ENCODE peak calls at places on chromosome 19, in four cellular contexts. Y is AG10803, T is fibroblast of mammary gland, E is bronchial epithelial cell. K is an unnamed sample.

GRCh38 chr19:2329162-2329505 is 650 bp downstream of the SPPL2B start:
- DNase-seq in E (no peak), T (no peak), Y (no peak), K (no peak)

GRCh38 chr19:44796701-44797115 is 12.2 kb upstream of the BCAM start:
- DNase-seq in Y (no peak), E (no peak), T (no peak), K (no peak)

GRCh38 chr19:44722131-44723121 is 23.5 kb downstream of the CEACAM16 start:
- DNase-seq in Y (no peak), T (no peak), E (no peak), K (no peak)

GRCh38 chr19:14449321-14449720 is 16.2 kb downstream of the PKN1 start:
- DNase-seq in E (peak), T (no peak), Y (peak), K (no peak)

GRCh38 chr19:19659646-19660245 is 3.7 kb downstream of the ATP13A1 start:
- DNase-seq in E (no peak), T (no peak), Y (no peak), K (no peak)

GRCh38 chr19:2756921-2757881 is 17.4 kb upstream of the SLC39A3 start:
- DNase-seq in E (no peak), T (no peak), Y (no peak), K (no peak)

GRCh38 chr19:18607222-18608101 is 863 bp upstream of the CRLF1 start:
- DNase-seq in T (no peak), E (no peak), Y (no peak), K (no peak)

GRCh38 chr19:50501568-50502475 is 9.2 kb downstream of the JOSD2 start:
- DNase-seq in E (no peak), T (no peak), Y (no peak), K (no peak)

GRCh38 chr19:38190793-38191192 is 33.2 kb downstream of the DPF1 start:
- DNase-seq in T (no peak), Y (no peak), E (no peak), K (no peak)

GRCh38 chr19:2230029-2230531 is 6.0 kb downstream of the PLEKHJ1 start:
- DNase-seq in E (no peak), T (no peak), Y (no peak), K (no peak)

GRCh38 chr19:48738557-48739399 is 1.6 kb downstream of the RASIP1 start:
- DNase-seq in Y (peak), E (peak), T (peak), K (peak)

GRCh38 chr19:58572818-58573657 is at the start of gene MZF1:
- DNase-seq in T (peak), Y (peak), E (peak), K (peak)

GRCh38 chr19:7480222-7480974 is 8.4 kb downstream of the PEX11G start:
- DNase-seq in E (no peak), T (no peak), Y (no peak), K (no peak)

GRCh38 chr19:38869836-38870607 is 8.1 kb downstream of the RINL start:
- DNase-seq in E (peak), T (peak), Y (peak), K (peak)

GRCh38 chr19:39112338-39112890 is 13.2 kb upstream of the PAK4 start:
- DNase-seq in T (peak), Y (no peak), E (peak), K (no peak)

GRCh38 chr19:2255982-2256685 is at the start of gene JSRP1:
- DNase-seq in Y (no peak), T (no peak), E (no peak), K (no peak)

GRCh38 chr19:2774953-2775555 is 8.0 kb downstream of the SGTA start:
- DNase-seq in E (no peak), T (no peak), Y (no peak), K (no peak)

GRCh38 chr19:47540748-47541147 is 25.9 kb upstream of the NAPA start:
- DNase-seq in Y (peak), E (peak), T (peak), K (no peak)

GRCh38 chr19:38676023-38676877 is 28.8 kb downstream of the ACTN4 start:
- DNase-seq in E (peak), T (peak), Y (peak), K (no peak)

GRCh38 chr19:10069046-10069445 is 17.1 kb upstream of the SHFL start:
- DNase-seq in Y (no peak), T (peak), E (peak), K (no peak)

GRCh38 chr19:35266904-35267817 is 1.6 kb upstream of the USF2 start:
- DNase-seq in T (peak), Y (peak), E (no peak), K (peak)

GRCh38 chr19:43380771-43381386 is 27.4 kb downstream of the CD177 start:
- DNase-seq in Y (no peak), T (no peak), E (peak), K (peak)

GRCh38 chr19:45474191-45474940 is 6.6 kb downstream of the FOSB start:
- DNase-seq in E (no peak), T (no peak), Y (no peak), K (no peak)

GRCh38 chr19:55383789-55384575 is at the start of gene TMEM238:
- DNase-seq in T (peak), E (peak), Y (peak), K (peak)

GRCh38 chr19:2077398-2077797 is 18.7 kb downstream of the MOB3A start:
- DNase-seq in Y (no peak), E (no peak), T (no peak), K (no peak)

GRCh38 chr19:12035220-12036172 is at the start of gene ZNF433:
- DNase-seq in E (peak), T (peak), Y (peak), K (peak)

GRCh38 chr19:55223291-55224037 is 5.1 kb downstream of the TMEM86B start:
- DNase-seq in E (no peak), T (no peak), Y (no peak), K (no peak)

GRCh38 chr19:6275170-6275744 is 4.5 kb downstream of the MLLT1 start:
- DNase-seq in T (no peak), E (no peak), Y (no peak), K (no peak)

GRCh38 chr19:6272913-6273600 is 6.7 kb downstream of the MLLT1 start:
- DNase-seq in Y (no peak), E (no peak), T (no peak), K (no peak)

GRCh38 chr19:6276447-6276846 is 3.3 kb downstream of the MLLT1 start:
- DNase-seq in E (no peak), T (peak), Y (peak), K (peak)

GRCh38 chr19:6273701-6274601 is 5.8 kb downstream of the MLLT1 start:
- DNase-seq in T (peak), Y (peak), E (peak), K (peak)

DNA sequence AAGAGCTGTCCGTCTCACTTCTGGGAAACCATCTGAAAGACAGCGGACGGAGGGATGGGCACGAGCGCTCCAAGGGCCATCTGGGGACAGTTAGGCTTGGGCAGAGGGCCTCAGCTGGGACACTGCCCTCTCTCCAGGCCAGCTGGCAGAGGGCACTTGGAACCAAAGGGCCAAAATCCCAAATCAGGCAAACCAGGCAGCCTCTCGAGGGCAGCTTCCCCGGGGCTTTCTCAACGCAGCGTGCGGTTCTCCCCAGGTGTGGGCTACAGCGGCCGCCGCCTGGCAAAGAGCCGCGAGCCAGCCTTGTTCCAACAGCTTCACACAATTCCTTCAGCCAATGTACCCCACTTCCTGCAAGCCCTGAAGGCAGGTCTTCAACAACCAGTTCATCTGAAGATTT is 5.0 kb downstream of the MLLT1 start:
- DNase-seq in Y (no peak), T (no peak), E (no peak), K (no peak)
- H3K4me3 ChIP-seq in Y (peak), T (no peak), E (no peak), K (no peak)

GRCh38 chr19:16359964-16360363 is 35.3 kb downstream of the KLF2 start:
- DNase-seq in E (no peak), T (no peak), Y (no peak), K (no peak)

GRCh38 chr19:16361926-16362325 is 37.3 kb downstream of the KLF2 start:
- DNase-seq in E (no peak), T (no peak), Y (no peak), K (no peak)

GRCh38 chr19:16363133-16363851 is 38.7 kb downstream of the KLF2 start:
- DNase-seq in T (no peak), E (peak), Y (no peak), K (peak)

GRCh38 chr19:16360738-16361137 is 36.1 kb downstream of the KLF2 start:
- DNase-seq in T (no peak), Y (no peak), E (no peak), K (no peak)

GRCh38 chr19:16361254-16361653 is 36.6 kb downstream of the KLF2 start:
- DNase-seq in Y (peak), E (no peak), T (no peak), K (no peak)
- H3K4me3 ChIP-seq in Y (peak), E (no peak), T (no peak), K (no peak)

GRCh38 chr19:41327499-41328156 is 17.7 kb downstream of the CCDC97 start:
- DNase-seq in T (peak), Y (no peak), E (peak), K (peak)
- H3K4me3 ChIP-seq in T (no peak), Y (no peak), E (peak), K (peak)

DNA sequence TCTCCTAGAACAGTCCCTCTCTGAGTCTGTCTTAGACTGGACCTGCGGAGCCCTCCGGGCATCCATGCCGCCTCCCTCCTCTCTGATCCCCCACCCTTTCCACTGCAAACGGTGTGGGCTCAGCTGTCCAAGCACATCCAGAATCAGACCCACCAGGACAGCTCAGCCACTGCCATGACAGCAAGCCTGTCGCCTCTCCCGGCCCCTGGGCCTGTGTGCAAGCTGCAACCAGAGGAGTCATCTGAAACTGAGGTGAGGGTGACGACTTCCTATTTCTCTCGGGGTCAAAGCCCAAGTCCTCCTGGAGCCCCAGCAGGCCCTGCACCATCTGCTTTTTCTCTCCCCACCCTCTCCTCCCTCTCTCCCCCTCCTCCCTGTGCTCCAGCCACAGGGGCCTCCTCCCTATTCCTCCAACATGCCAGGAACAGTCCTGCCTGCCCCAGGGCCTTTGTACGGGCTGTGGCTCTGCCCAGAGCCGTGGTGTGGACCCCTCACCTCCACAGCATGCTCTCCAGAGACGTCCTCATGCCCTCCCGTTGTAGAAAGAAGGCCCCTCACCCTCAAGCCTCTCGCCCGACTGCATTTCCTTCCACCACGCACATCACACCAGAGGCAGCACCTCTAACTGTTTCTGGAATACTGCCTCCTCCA is 23.5 kb upstream of the MYDGF start:
- DNase-seq in T (no peak), Y (no peak), E (no peak), K (no peak)
- H3K4me3 ChIP-seq in T (no peak), Y (no peak), E (no peak), K (no peak)

GRCh38 chr19:13207237-13208130 is 57.3 kb downstream of the IER2 start:
- DNase-seq in T (peak), E (no peak), Y (peak), K (no peak)
- H3K4me3 ChIP-seq in T (peak), E (peak), Y (peak), K (peak)

K was measured in colonic mucosa.